ENCODE peak calls at places on chromosomes 12 and 14, in eight cellular contexts. B, G, H, X, L, A, U and J are unnamed samples.

GRCh38 chr12:49108958-49109404 is 1.7 kb downstream of the LMBR1L start:
- DNase-seq in H (no peak), A (no peak), G (no peak), U (peak), L (no peak), X (no peak), B (no peak), J (peak)

GRCh38 chr14:55097894-55098560 is 31.0 kb upstream of the LGALS3 start:
- DNase-seq in B (no peak), G (peak), A (no peak), L (peak), U (no peak), X (no peak), H (no peak), J (peak)

GRCh38 chr12:25241171-25242020 is 9.3 kb downstream of the KRAS start:
- DNase-seq in L (no peak), H (peak), B (no peak), U (peak), G (no peak), A (peak), X (no peak), J (peak)

GRCh38 chr12:54052745-54053624 is 650 bp upstream of the HOXC4 start:
- DNase-seq in X (no peak), B (peak), U (no peak), A (peak), G (no peak), L (no peak), H (no peak), J (no peak)

GRCh38 chr14:64550539-64551333 is 975 bp downstream of the PPP1R36 start:
- DNase-seq in H (no peak), B (no peak), X (no peak), G (no peak), A (no peak), U (no peak), L (no peak), J (no peak)

GRCh38 chr12:62772556-62772955 is 162.4 kb downstream of the PPM1H start:
- DNase-seq in X (no peak), L (no peak), U (peak), G (no peak), B (no peak), H (no peak), A (peak), J (no peak)

GRCh38 chr12:93819048-93819491 is 141.9 kb downstream of the CRADD start:
- DNase-seq in H (no peak), G (no peak), B (no peak), L (no peak), U (peak), X (no peak), A (peak), J (no peak)

GRCh38 chr12:31591308-31591901 is 469 bp upstream of the DENND5B start:
- DNase-seq in A (no peak), U (peak), H (no peak), G (peak), B (no peak), L (no peak), X (no peak), J (no peak)

GRCh38 chr12:42968426-42968825 is 378.9 kb upstream of the PRICKLE1 start:
- DNase-seq in L (no peak), U (no peak), G (no peak), X (no peak), A (no peak), H (no peak), B (no peak), J (no peak)

GRCh38 chr12:79927772-79928474 is 7.0 kb downstream of the PPP1R12A start:
- DNase-seq in X (no peak), U (peak), B (no peak), G (peak), H (peak), L (peak), A (peak), J (peak)

GRCh38 chr12:96183734-96184370 is 10.3 kb upstream of the ELK3 start:
- DNase-seq in H (peak), X (no peak), A (no peak), L (no peak), U (no peak), B (no peak), G (no peak), J (no peak)

GRCh38 chr12:60263146-60263545 is 667.3 kb downstream of the SLC16A7 start:
- DNase-seq in B (no peak), G (no peak), A (peak), H (no peak), X (no peak), U (peak), L (no peak), J (no peak)

GRCh38 chr12:103241184-103241583 is 254.6 kb downstream of the C12orf42 start:
- DNase-seq in G (no peak), A (no peak), H (no peak), U (no peak), L (no peak), X (no peak), B (no peak), J (no peak)

GRCh38 chr12:56998981-56999380 is 7.4 kb downstream of the ZBTB39 start:
- DNase-seq in B (no peak), A (no peak), G (peak), L (no peak), U (no peak), X (no peak), H (no peak), J (peak)

GRCh38 chr12:95978351-95978750 is 17.8 kb downstream of the HAL start:
- DNase-seq in G (no peak), H (no peak), X (no peak), B (no peak), A (no peak), L (no peak), U (no peak), J (no peak)

GRCh38 chr14:55432628-55433027 is 7.8 kb downstream of the TBPL2 start:
- DNase-seq in H (no peak), L (no peak), A (no peak), G (no peak), U (no peak), B (no peak), X (no peak), J (no peak)

GRCh38 chr12:68080577-68080976 is 79.0 kb downstream of the IFNG start:
- DNase-seq in H (no peak), U (no peak), B (no peak), L (no peak), G (peak), A (no peak), X (no peak), J (no peak)

GRCh38 chr12:76199808-76200207 is 115.3 kb upstream of the NAP1L1 start:
- DNase-seq in X (no peak), U (peak), B (no peak), L (no peak), H (no peak), G (no peak), A (peak), J (peak)

GRCh38 chr14:77024171-77024627 is 4.3 kb downstream of the IRF2BPL start:
- DNase-seq in B (peak), U (peak), A (no peak), L (peak), G (peak), H (no peak), X (no peak), J (no peak)

GRCh38 chr12:92059976-92060375 is 85.7 kb downstream of the BTG1 start:
- DNase-seq in G (no peak), H (no peak), B (no peak), U (peak), X (no peak), A (peak), L (no peak), J (peak)